ENCODE peak calls at places on chromosomes 5 and 9, in ten cellular contexts. One of them, this sample, is unnamed.

GRCh38 chr9:70902705-70903131 is 218.7 kb downstream of the TRPM3 start:
- DNase-seq in ELR: peak
- DNase-seq in amygdala: no peak
- DNase-seq in mesenchymal stem cell: peak
- DNase-seq in activated B cell treated with CpG ODN at 0.5 μM for 24 hours: no peak
- DNase-seq in RCC 7860: peak
- DNase-seq in activated CD8-positive, alpha-beta memory T cell treated with anti-CD3 and anti-CD28 coated beads, Interleukin-2, amount 50 U/mL, for 48 hours: no peak
- DNase-seq in AG20443: peak
- DNase-seq in OCI-M1: no peak
- DNase-seq in IMR-90: peak
- DNase-seq in this sample: no peak

GRCh38 chr5:143594913-143595818 is 191.7 kb upstream of the NR3C1 start:
- DNase-seq in ELR: peak
- DNase-seq in amygdala: no peak
- DNase-seq in mesenchymal stem cell: peak
- DNase-seq in activated B cell treated with CpG ODN at 0.5 μM for 24 hours: no peak
- DNase-seq in RCC 7860: no peak
- DNase-seq in activated CD8-positive, alpha-beta memory T cell treated with anti-CD3 and anti-CD28 coated beads, Interleukin-2, amount 50 U/mL, for 48 hours: no peak
- DNase-seq in AG20443: peak
- DNase-seq in OCI-M1: no peak
- DNase-seq in IMR-90: peak
- DNase-seq in this sample: peak

GRCh38 chr9:101711330-101711941 is 27.0 kb downstream of the GRIN3A start:
- DNase-seq in ELR: peak
- DNase-seq in amygdala: no peak
- DNase-seq in mesenchymal stem cell: no peak
- DNase-seq in activated B cell treated with CpG ODN at 0.5 μM for 24 hours: no peak
- DNase-seq in RCC 7860: no peak
- DNase-seq in activated CD8-positive, alpha-beta memory T cell treated with anti-CD3 and anti-CD28 coated beads, Interleukin-2, amount 50 U/mL, for 48 hours: peak
- DNase-seq in AG20443: peak
- DNase-seq in OCI-M1: peak
- DNase-seq in IMR-90: no peak
- DNase-seq in this sample: no peak

GRCh38 chr5:126777257-126777973 is 479 bp downstream of the LMNB1 start:
- DNase-seq in ELR: peak
- DNase-seq in amygdala: peak
- DNase-seq in mesenchymal stem cell: peak
- DNase-seq in activated B cell treated with CpG ODN at 0.5 μM for 24 hours: peak
- DNase-seq in RCC 7860: peak
- DNase-seq in activated CD8-positive, alpha-beta memory T cell treated with anti-CD3 and anti-CD28 coated beads, Interleukin-2, amount 50 U/mL, for 48 hours: peak
- DNase-seq in AG20443: peak
- DNase-seq in OCI-M1: peak
- DNase-seq in IMR-90: peak
- DNase-seq in this sample: peak

GRCh38 chr5:168227973-168228615 is 63.4 kb upstream of the WWC1 start:
- DNase-seq in ELR: no peak
- DNase-seq in amygdala: no peak
- DNase-seq in mesenchymal stem cell: no peak
- DNase-seq in activated B cell treated with CpG ODN at 0.5 μM for 24 hours: no peak
- DNase-seq in RCC 7860: no peak
- DNase-seq in activated CD8-positive, alpha-beta memory T cell treated with anti-CD3 and anti-CD28 coated beads, Interleukin-2, amount 50 U/mL, for 48 hours: no peak
- DNase-seq in AG20443: peak
- DNase-seq in OCI-M1: peak
- DNase-seq in IMR-90: no peak
- DNase-seq in this sample: no peak

GRCh38 chr5:168382421-168382820 is 91.0 kb downstream of the WWC1 start:
- DNase-seq in ELR: no peak
- DNase-seq in amygdala: no peak
- DNase-seq in mesenchymal stem cell: no peak
- DNase-seq in activated B cell treated with CpG ODN at 0.5 μM for 24 hours: no peak
- DNase-seq in RCC 7860: no peak
- DNase-seq in activated CD8-positive, alpha-beta memory T cell treated with anti-CD3 and anti-CD28 coated beads, Interleukin-2, amount 50 U/mL, for 48 hours: no peak
- DNase-seq in AG20443: no peak
- DNase-seq in OCI-M1: no peak
- DNase-seq in IMR-90: no peak
- DNase-seq in this sample: no peak

GRCh38 chr5:137836997-137837396 is 30.7 kb upstream of the MYOT start:
- DNase-seq in ELR: no peak
- DNase-seq in amygdala: no peak
- DNase-seq in mesenchymal stem cell: no peak
- DNase-seq in activated B cell treated with CpG ODN at 0.5 μM for 24 hours: no peak
- DNase-seq in RCC 7860: no peak
- DNase-seq in activated CD8-positive, alpha-beta memory T cell treated with anti-CD3 and anti-CD28 coated beads, Interleukin-2, amount 50 U/mL, for 48 hours: no peak
- DNase-seq in AG20443: no peak
- DNase-seq in OCI-M1: no peak
- DNase-seq in IMR-90: peak
- DNase-seq in this sample: no peak

GRCh38 chr9:7165350-7165937 is 407.7 kb downstream of the KDM4C start:
- DNase-seq in ELR: no peak
- DNase-seq in amygdala: no peak
- DNase-seq in mesenchymal stem cell: no peak
- DNase-seq in activated B cell treated with CpG ODN at 0.5 μM for 24 hours: no peak
- DNase-seq in RCC 7860: no peak
- DNase-seq in activated CD8-positive, alpha-beta memory T cell treated with anti-CD3 and anti-CD28 coated beads, Interleukin-2, amount 50 U/mL, for 48 hours: no peak
- DNase-seq in AG20443: no peak
- DNase-seq in OCI-M1: peak
- DNase-seq in IMR-90: no peak
- DNase-seq in this sample: no peak

GRCh38 chr5:152689275-152689711 is 284.2 kb upstream of the NMUR2 start:
- DNase-seq in ELR: no peak
- DNase-seq in amygdala: no peak
- DNase-seq in mesenchymal stem cell: no peak
- DNase-seq in activated B cell treated with CpG ODN at 0.5 μM for 24 hours: no peak
- DNase-seq in RCC 7860: peak
- DNase-seq in activated CD8-positive, alpha-beta memory T cell treated with anti-CD3 and anti-CD28 coated beads, Interleukin-2, amount 50 U/mL, for 48 hours: no peak
- DNase-seq in AG20443: no peak
- DNase-seq in OCI-M1: no peak
- DNase-seq in IMR-90: no peak
- DNase-seq in this sample: no peak

GRCh38 chr5:159928122-159928960 is 12.1 kb downstream of the ADRA1B start:
- DNase-seq in ELR: peak
- DNase-seq in amygdala: peak
- DNase-seq in mesenchymal stem cell: peak
- DNase-seq in activated B cell treated with CpG ODN at 0.5 μM for 24 hours: no peak
- DNase-seq in RCC 7860: peak
- DNase-seq in activated CD8-positive, alpha-beta memory T cell treated with anti-CD3 and anti-CD28 coated beads, Interleukin-2, amount 50 U/mL, for 48 hours: no peak
- DNase-seq in AG20443: peak
- DNase-seq in OCI-M1: no peak
- DNase-seq in IMR-90: peak
- DNase-seq in this sample: no peak

GRCh38 chr9:93061791-93062299 is 3.3 kb downstream of the SUSD3 start:
- DNase-seq in ELR: no peak
- DNase-seq in amygdala: no peak
- DNase-seq in mesenchymal stem cell: no peak
- DNase-seq in activated B cell treated with CpG ODN at 0.5 μM for 24 hours: no peak
- DNase-seq in RCC 7860: no peak
- DNase-seq in activated CD8-positive, alpha-beta memory T cell treated with anti-CD3 and anti-CD28 coated beads, Interleukin-2, amount 50 U/mL, for 48 hours: no peak
- DNase-seq in AG20443: no peak
- DNase-seq in OCI-M1: no peak
- DNase-seq in IMR-90: no peak
- DNase-seq in this sample: no peak

GRCh38 chr9:38643456-38644173 is 23.2 kb upstream of the ANKRD18A start:
- DNase-seq in ELR: no peak
- DNase-seq in amygdala: no peak
- DNase-seq in mesenchymal stem cell: no peak
- DNase-seq in activated B cell treated with CpG ODN at 0.5 μM for 24 hours: no peak
- DNase-seq in RCC 7860: no peak
- DNase-seq in activated CD8-positive, alpha-beta memory T cell treated with anti-CD3 and anti-CD28 coated beads, Interleukin-2, amount 50 U/mL, for 48 hours: no peak
- DNase-seq in AG20443: no peak
- DNase-seq in OCI-M1: no peak
- DNase-seq in IMR-90: no peak
- DNase-seq in this sample: no peak

GRCh38 chr9:21974542-21975409 is 19.4 kb downstream of the CDKN2A start:
- DNase-seq in ELR: peak
- DNase-seq in amygdala: no peak
- DNase-seq in mesenchymal stem cell: peak
- DNase-seq in activated B cell treated with CpG ODN at 0.5 μM for 24 hours: peak
- DNase-seq in RCC 7860: no peak
- DNase-seq in activated CD8-positive, alpha-beta memory T cell treated with anti-CD3 and anti-CD28 coated beads, Interleukin-2, amount 50 U/mL, for 48 hours: peak
- DNase-seq in AG20443: peak
- DNase-seq in OCI-M1: peak
- DNase-seq in IMR-90: peak
- DNase-seq in this sample: peak

GRCh38 chr5:126780165-126780827 is 3.4 kb downstream of the LMNB1 start:
- DNase-seq in ELR: peak
- DNase-seq in amygdala: peak
- DNase-seq in mesenchymal stem cell: peak
- DNase-seq in activated B cell treated with CpG ODN at 0.5 μM for 24 hours: no peak
- DNase-seq in RCC 7860: peak
- DNase-seq in activated CD8-positive, alpha-beta memory T cell treated with anti-CD3 and anti-CD28 coated beads, Interleukin-2, amount 50 U/mL, for 48 hours: no peak
- DNase-seq in AG20443: peak
- DNase-seq in OCI-M1: peak
- DNase-seq in IMR-90: peak
- DNase-seq in this sample: peak

GRCh38 chr5:14220642-14221041 is 77.5 kb downstream of the TRIO start:
- DNase-seq in ELR: no peak
- DNase-seq in amygdala: no peak
- DNase-seq in mesenchymal stem cell: no peak
- DNase-seq in activated B cell treated with CpG ODN at 0.5 μM for 24 hours: no peak
- DNase-seq in RCC 7860: no peak
- DNase-seq in activated CD8-positive, alpha-beta memory T cell treated with anti-CD3 and anti-CD28 coated beads, Interleukin-2, amount 50 U/mL, for 48 hours: no peak
- DNase-seq in AG20443: no peak
- DNase-seq in OCI-M1: no peak
- DNase-seq in IMR-90: no peak
- DNase-seq in this sample: no peak

GRCh38 chr9:17574342-17574741 is 4.5 kb upstream of the SH3GL2 start:
- DNase-seq in ELR: no peak
- DNase-seq in amygdala: no peak
- DNase-seq in mesenchymal stem cell: no peak
- DNase-seq in activated B cell treated with CpG ODN at 0.5 μM for 24 hours: no peak
- DNase-seq in RCC 7860: no peak
- DNase-seq in activated CD8-positive, alpha-beta memory T cell treated with anti-CD3 and anti-CD28 coated beads, Interleukin-2, amount 50 U/mL, for 48 hours: no peak
- DNase-seq in AG20443: no peak
- DNase-seq in OCI-M1: no peak
- DNase-seq in IMR-90: no peak
- DNase-seq in this sample: no peak

GRCh38 chr9:114482602-114483001 is 22.7 kb downstream of the WHRN start:
- DNase-seq in ELR: no peak
- DNase-seq in amygdala: no peak
- DNase-seq in mesenchymal stem cell: no peak
- DNase-seq in activated B cell treated with CpG ODN at 0.5 μM for 24 hours: no peak
- DNase-seq in RCC 7860: no peak
- DNase-seq in activated CD8-positive, alpha-beta memory T cell treated with anti-CD3 and anti-CD28 coated beads, Interleukin-2, amount 50 U/mL, for 48 hours: no peak
- DNase-seq in AG20443: no peak
- DNase-seq in OCI-M1: peak
- DNase-seq in IMR-90: no peak
- DNase-seq in this sample: no peak

GRCh38 chr9:18256574-18256973 is 217.4 kb upstream of the ADAMTSL1 start:
- DNase-seq in ELR: peak
- DNase-seq in amygdala: no peak
- DNase-seq in mesenchymal stem cell: peak
- DNase-seq in activated B cell treated with CpG ODN at 0.5 μM for 24 hours: no peak
- DNase-seq in RCC 7860: no peak
- DNase-seq in activated CD8-positive, alpha-beta memory T cell treated with anti-CD3 and anti-CD28 coated beads, Interleukin-2, amount 50 U/mL, for 48 hours: no peak
- DNase-seq in AG20443: peak
- DNase-seq in OCI-M1: no peak
- DNase-seq in IMR-90: peak
- DNase-seq in this sample: no peak

GRCh38 chr5:1893754-1894153 is 11.0 kb upstream of the IRX4 start:
- DNase-seq in ELR: no peak
- DNase-seq in amygdala: no peak
- DNase-seq in mesenchymal stem cell: no peak
- DNase-seq in activated B cell treated with CpG ODN at 0.5 μM for 24 hours: no peak
- DNase-seq in RCC 7860: no peak
- DNase-seq in activated CD8-positive, alpha-beta memory T cell treated with anti-CD3 and anti-CD28 coated beads, Interleukin-2, amount 50 U/mL, for 48 hours: no peak
- DNase-seq in AG20443: no peak
- DNase-seq in OCI-M1: no peak
- DNase-seq in IMR-90: no peak
- DNase-seq in this sample: no peak

GRCh38 chr9:16434522-16434921 is 435.9 kb downstream of the BNC2 start:
- DNase-seq in ELR: peak
- DNase-seq in amygdala: no peak
- DNase-seq in mesenchymal stem cell: no peak
- DNase-seq in activated B cell treated with CpG ODN at 0.5 μM for 24 hours: no peak
- DNase-seq in RCC 7860: no peak
- DNase-seq in activated CD8-positive, alpha-beta memory T cell treated with anti-CD3 and anti-CD28 coated beads, Interleukin-2, amount 50 U/mL, for 48 hours: no peak
- DNase-seq in AG20443: peak
- DNase-seq in OCI-M1: no peak
- DNase-seq in IMR-90: peak
- DNase-seq in this sample: no peak

GRCh38 chr9:133615897-133616188 is 6.7 kb upstream of the FAM163B start:
- DNase-seq in ELR: no peak
- DNase-seq in amygdala: no peak
- DNase-seq in mesenchymal stem cell: no peak
- DNase-seq in activated B cell treated with CpG ODN at 0.5 μM for 24 hours: no peak
- DNase-seq in RCC 7860: no peak
- DNase-seq in activated CD8-positive, alpha-beta memory T cell treated with anti-CD3 and anti-CD28 coated beads, Interleukin-2, amount 50 U/mL, for 48 hours: no peak
- DNase-seq in AG20443: no peak
- DNase-seq in OCI-M1: no peak
- DNase-seq in IMR-90: no peak
- DNase-seq in this sample: no peak

GRCh38 chr5:139847790-139848507 is 52.3 kb downstream of the PSD2 start:
- DNase-seq in ELR: no peak
- DNase-seq in amygdala: peak
- DNase-seq in mesenchymal stem cell: peak
- DNase-seq in activated B cell treated with CpG ODN at 0.5 μM for 24 hours: peak
- DNase-seq in RCC 7860: no peak
- DNase-seq in activated CD8-positive, alpha-beta memory T cell treated with anti-CD3 and anti-CD28 coated beads, Interleukin-2, amount 50 U/mL, for 48 hours: peak
- DNase-seq in AG20443: peak
- DNase-seq in OCI-M1: no peak
- DNase-seq in IMR-90: no peak
- DNase-seq in this sample: no peak

GRCh38 chr5:15926586-15926985 is 253.0 kb downstream of the MARCHF11 start:
- DNase-seq in ELR: no peak
- DNase-seq in amygdala: no peak
- DNase-seq in mesenchymal stem cell: no peak
- DNase-seq in activated B cell treated with CpG ODN at 0.5 μM for 24 hours: no peak
- DNase-seq in RCC 7860: no peak
- DNase-seq in activated CD8-positive, alpha-beta memory T cell treated with anti-CD3 and anti-CD28 coated beads, Interleukin-2, amount 50 U/mL, for 48 hours: no peak
- DNase-seq in AG20443: no peak
- DNase-seq in OCI-M1: no peak
- DNase-seq in IMR-90: peak
- DNase-seq in this sample: no peak

GRCh38 chr5:135629164-135629563 is 50.4 kb upstream of the CXCL14 start:
- DNase-seq in ELR: no peak
- DNase-seq in amygdala: no peak
- DNase-seq in mesenchymal stem cell: no peak
- DNase-seq in activated B cell treated with CpG ODN at 0.5 μM for 24 hours: no peak
- DNase-seq in RCC 7860: no peak
- DNase-seq in activated CD8-positive, alpha-beta memory T cell treated with anti-CD3 and anti-CD28 coated beads, Interleukin-2, amount 50 U/mL, for 48 hours: no peak
- DNase-seq in AG20443: no peak
- DNase-seq in OCI-M1: no peak
- DNase-seq in IMR-90: no peak
- DNase-seq in this sample: no peak

GRCh38 chr5:131976414-131977211 is 31.1 kb upstream of the MEIKIN start:
- DNase-seq in ELR: no peak
- DNase-seq in amygdala: no peak
- DNase-seq in mesenchymal stem cell: no peak
- DNase-seq in activated B cell treated with CpG ODN at 0.5 μM for 24 hours: no peak
- DNase-seq in RCC 7860: no peak
- DNase-seq in activated CD8-positive, alpha-beta memory T cell treated with anti-CD3 and anti-CD28 coated beads, Interleukin-2, amount 50 U/mL, for 48 hours: peak
- DNase-seq in AG20443: no peak
- DNase-seq in OCI-M1: no peak
- DNase-seq in IMR-90: no peak
- DNase-seq in this sample: no peak

GRCh38 chr5:38931731-38932130 is 85.9 kb downstream of the OSMR start:
- DNase-seq in ELR: peak
- DNase-seq in amygdala: no peak
- DNase-seq in mesenchymal stem cell: no peak
- DNase-seq in activated B cell treated with CpG ODN at 0.5 μM for 24 hours: no peak
- DNase-seq in RCC 7860: no peak
- DNase-seq in activated CD8-positive, alpha-beta memory T cell treated with anti-CD3 and anti-CD28 coated beads, Interleukin-2, amount 50 U/mL, for 48 hours: no peak
- DNase-seq in AG20443: no peak
- DNase-seq in OCI-M1: no peak
- DNase-seq in IMR-90: no peak
- DNase-seq in this sample: no peak

GRCh38 chr9:130444565-130445221 is at the start of gene ASS1:
- DNase-seq in ELR: peak
- DNase-seq in amygdala: peak
- DNase-seq in mesenchymal stem cell: no peak
- DNase-seq in activated B cell treated with CpG ODN at 0.5 μM for 24 hours: peak
- DNase-seq in RCC 7860: no peak
- DNase-seq in activated CD8-positive, alpha-beta memory T cell treated with anti-CD3 and anti-CD28 coated beads, Interleukin-2, amount 50 U/mL, for 48 hours: peak
- DNase-seq in AG20443: peak
- DNase-seq in OCI-M1: no peak
- DNase-seq in IMR-90: no peak
- DNase-seq in this sample: peak

GRCh38 chr9:133540336-133541025 is 6.0 kb downstream of the ADAMTSL2 start:
- DNase-seq in ELR: no peak
- DNase-seq in amygdala: no peak
- DNase-seq in mesenchymal stem cell: no peak
- DNase-seq in activated B cell treated with CpG ODN at 0.5 μM for 24 hours: no peak
- DNase-seq in RCC 7860: no peak
- DNase-seq in activated CD8-positive, alpha-beta memory T cell treated with anti-CD3 and anti-CD28 coated beads, Interleukin-2, amount 50 U/mL, for 48 hours: no peak
- DNase-seq in AG20443: no peak
- DNase-seq in OCI-M1: peak
- DNase-seq in IMR-90: no peak
- DNase-seq in this sample: no peak